ENCODE peak calls at places on chromosome 3, in five cellular contexts. H is K562, A is endothelial cell of umbilical vein, F is lower leg skin, O is breast epithelium. G is an unnamed sample.

GRCh38 chr3:54967586-54968244 is 39.9 kb upstream of the LRTM1 start:
- DNase-seq in H (no peak), A (no peak), F (no peak), O (no peak), G (no peak)

GRCh38 chr3:151263126-151263525 is 15.2 kb downstream of the P2RY14 start:
- DNase-seq in H (no peak), A (no peak), F (no peak), O (no peak), G (no peak)

GRCh38 chr3:141060287-141060686 is 9.1 kb downstream of the SPSB4 start:
- DNase-seq in H (no peak), A (no peak), F (no peak), O (no peak), G (no peak)

GRCh38 chr3:171494457-171495109 is 34.4 kb upstream of the TNIK start:
- DNase-seq in H (no peak), A (no peak), F (no peak), O (no peak), G (no peak)

GRCh38 chr3:126952261-126952982 is 30.5 kb upstream of the PLXNA1 start:
- DNase-seq in H (no peak), A (no peak), F (peak), O (no peak), G (no peak)

GRCh38 chr3:137767146-137768020 is 3.3 kb downstream of the SOX14 start:
- DNase-seq in H (no peak), A (no peak), F (no peak), O (no peak), G (no peak)

GRCh38 chr3:142597898-142598297 is 1.7 kb downstream of the PLS1 start:
- DNase-seq in H (no peak), A (no peak), F (no peak), O (no peak), G (no peak)

GRCh38 chr3:32420138-32420981 is 28.7 kb downstream of the CMTM7 start:
- DNase-seq in H (no peak), A (peak), F (peak), O (peak), G (no peak)

GRCh38 chr3:188905991-188906635 is 265.7 kb upstream of the TPRG1 start:
- DNase-seq in H (no peak), A (no peak), F (no peak), O (no peak), G (no peak)

GRCh38 chr3:851098-851790 is 241.6 kb upstream of the CNTN6 start:
- DNase-seq in H (no peak), A (no peak), F (no peak), O (no peak), G (no peak)

GRCh38 chr3:16697437-16698258 is 92.4 kb upstream of the DAZL start:
- DNase-seq in H (no peak), A (no peak), F (no peak), O (no peak), G (no peak)

GRCh38 chr3:114455432-114455831 is 161.6 kb downstream of the TIGIT start:
- DNase-seq in H (no peak), A (no peak), F (no peak), O (no peak), G (no peak)

GRCh38 chr3:187015903-187016638 is 85.7 kb downstream of the ST6GAL1 start:
- DNase-seq in H (no peak), A (peak), F (no peak), O (no peak), G (no peak)

GRCh38 chr3:43754316-43754715 is 63.6 kb downstream of the ABHD5 start:
- DNase-seq in H (no peak), A (no peak), F (no peak), O (no peak), G (no peak)

GRCh38 chr3:122793568-122794416 is at the start of gene HSPBAP1:
- DNase-seq in H (peak), A (peak), F (peak), O (peak), G (peak)

GRCh38 chr3:177725165-177725564 is 527.9 kb upstream of the TBL1XR1 start:
- DNase-seq in H (no peak), A (no peak), F (no peak), O (no peak), G (no peak)

GRCh38 chr3:124850212-124850611 is 37.0 kb downstream of the ITGB5 start:
- DNase-seq in H (no peak), A (no peak), F (no peak), O (no peak), G (no peak)

GRCh38 chr3:147195896-147196295 is 210.4 kb downstream of the ZIC4 start:
- DNase-seq in H (no peak), A (no peak), F (no peak), O (no peak), G (no peak)

GRCh38 chr3:101725890-101726275 is 1.5 kb downstream of the CEP97 start:
- DNase-seq in H (no peak), A (no peak), F (no peak), O (no peak), G (no peak)

GRCh38 chr3:185175370-185175987 is 22.6 kb upstream of the C3orf70 start:
- DNase-seq in H (peak), A (no peak), F (no peak), O (no peak), G (peak)

GRCh38 chr3:42664443-42664814 is 10.9 kb downstream of the ZBTB47 start:
- DNase-seq in H (no peak), A (no peak), F (no peak), O (no peak), G (peak)

GRCh38 chr3:46866720-46867549 is 3.7 kb upstream of the MYL3 start:
- DNase-seq in H (peak), A (peak), F (peak), O (peak), G (peak)

GRCh38 chr3:42632146-42632545 is 21.4 kb upstream of the ZBTB47 start:
- DNase-seq in H (no peak), A (no peak), F (no peak), O (no peak), G (no peak)

GRCh38 chr3:38834110-38834509 is 18.1 kb upstream of the SCN10A start:
- DNase-seq in H (peak), A (peak), F (peak), O (no peak), G (peak)

GRCh38 chr3:98325055-98325454 is 28.6 kb upstream of the OR5K4 start:
- DNase-seq in H (no peak), A (no peak), F (no peak), O (no peak), G (no peak)

GRCh38 chr3:178159691-178160090 is 376.5 kb upstream of the KCNMB2 start:
- DNase-seq in H (no peak), A (peak), F (no peak), O (no peak), G (no peak)

GRCh38 chr3:197468167-197468566 is 87.6 kb downstream of the BDH1 start:
- DNase-seq in H (no peak), A (no peak), F (no peak), O (no peak), G (no peak)

GRCh38 chr3:133413166-133414020 is 13.5 kb downstream of the BFSP2 start:
- DNase-seq in H (no peak), A (no peak), F (no peak), O (no peak), G (no peak)

GRCh38 chr3:39541917-39542329 is 74.4 kb downstream of the MOBP start:
- DNase-seq in H (peak), A (peak), F (no peak), O (no peak), G (peak)

GRCh38 chr3:60954049-60954448 is 297.2 kb downstream of the FHIT start:
- DNase-seq in H (no peak), A (peak), F (no peak), O (no peak), G (no peak)

GRCh38 chr3:187183210-187183862 is 13.9 kb upstream of the RTP1 start:
- DNase-seq in H (no peak), A (no peak), F (no peak), O (no peak), G (no peak)

GRCh38 chr3:64073362-64073761 is 50.1 kb upstream of the PSMD6 start:
- DNase-seq in H (no peak), A (no peak), F (no peak), O (no peak), G (no peak)

GRCh38 chr3:171354049-171354705 is 106.0 kb downstream of the TNIK start:
- DNase-seq in H (no peak), A (no peak), F (no peak), O (no peak), G (no peak)

GRCh38 chr3:64766463-64766862 is 78.7 kb upstream of the ADAMTS9 start:
- DNase-seq in H (no peak), A (peak), F (no peak), O (no peak), G (no peak)

GRCh38 chr3:123800352-123800682 is 83.8 kb downstream of the MYLK start:
- DNase-seq in H (no peak), A (no peak), F (peak), O (no peak), G (no peak)

GRCh38 chr3:185552358-185552877 is at the start of gene LIPH:
- DNase-seq in H (peak), A (no peak), F (peak), O (no peak), G (no peak)

GRCh38 chr3:54691230-54691900 is 236.5 kb downstream of the LRTM1 start:
- DNase-seq in H (no peak), A (no peak), F (no peak), O (no peak), G (no peak)

GRCh38 chr3:9600597-9600996 is 47.0 kb upstream of the LHFPL4 start:
- DNase-seq in H (no peak), A (no peak), F (peak), O (no peak), G (peak)

GRCh38 chr3:179432021-179432420 is 19.2 kb downstream of the GNB4 start:
- DNase-seq in H (no peak), A (no peak), F (no peak), O (no peak), G (no peak)

GRCh38 chr3:24100694-24101402 is 155.8 kb downstream of the NR1D2 start:
- DNase-seq in H (no peak), A (no peak), F (no peak), O (no peak), G (no peak)
- TF ChIP-seq POLR2A in H (no peak), A (no peak), F (no peak), O (no peak), G (no peak)

DNA sequence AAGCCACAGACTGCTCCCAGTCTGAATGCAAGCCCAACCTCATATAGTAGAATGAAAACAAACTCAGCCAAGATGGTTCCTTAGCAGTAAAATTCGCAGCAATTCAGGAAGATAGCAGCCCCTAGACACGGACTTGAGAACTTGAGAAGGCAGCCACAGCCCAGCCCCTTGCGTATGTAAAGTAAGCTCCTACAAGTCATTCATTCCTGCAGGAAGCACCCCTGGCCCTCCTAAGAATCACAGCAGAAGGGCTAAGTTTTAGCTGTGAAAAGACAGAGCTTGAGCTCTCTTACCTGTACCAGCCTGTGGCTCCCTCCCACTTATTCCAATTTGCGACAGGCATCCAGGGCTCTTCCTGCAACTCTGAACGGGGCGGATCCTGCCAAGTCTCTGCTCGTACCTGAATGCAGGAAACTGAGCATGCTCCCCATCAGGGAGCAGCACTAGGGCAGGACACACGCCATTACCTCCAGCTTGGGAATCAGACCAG is 136.4 kb downstream of the MAGI1 start:
- DNase-seq in H (no peak), A (no peak), F (peak), O (peak), G (no peak)
- TF ChIP-seq POLR2A in H (no peak), A (no peak), F (no peak), O (no peak), G (no peak)

DNA sequence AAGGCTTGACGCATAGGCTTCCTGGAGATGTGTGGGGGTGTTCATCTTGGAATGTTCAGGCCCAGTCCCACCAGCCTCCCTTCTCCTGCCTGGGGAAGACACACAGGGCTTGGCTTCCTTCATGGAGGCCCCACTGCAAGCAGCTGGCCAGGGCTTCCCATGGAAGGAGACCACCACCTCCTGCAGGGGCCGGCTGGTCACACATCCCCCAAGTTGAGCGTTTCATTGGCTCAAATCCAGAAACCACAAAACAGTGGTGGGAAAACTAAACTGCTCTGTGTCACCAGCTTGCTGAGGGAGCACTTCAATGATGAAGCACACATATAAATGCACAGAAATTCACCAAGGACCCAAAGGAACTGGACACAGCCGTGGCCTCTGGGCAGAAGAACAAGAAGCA is 8.3 kb downstream of the IQSEC1 start:
- DNase-seq in H (no peak), A (no peak), F (no peak), O (no peak), G (no peak)
- TF ChIP-seq POLR2A in H (no peak), A (no peak), F (no peak), O (no peak), G (no peak)

DNA sequence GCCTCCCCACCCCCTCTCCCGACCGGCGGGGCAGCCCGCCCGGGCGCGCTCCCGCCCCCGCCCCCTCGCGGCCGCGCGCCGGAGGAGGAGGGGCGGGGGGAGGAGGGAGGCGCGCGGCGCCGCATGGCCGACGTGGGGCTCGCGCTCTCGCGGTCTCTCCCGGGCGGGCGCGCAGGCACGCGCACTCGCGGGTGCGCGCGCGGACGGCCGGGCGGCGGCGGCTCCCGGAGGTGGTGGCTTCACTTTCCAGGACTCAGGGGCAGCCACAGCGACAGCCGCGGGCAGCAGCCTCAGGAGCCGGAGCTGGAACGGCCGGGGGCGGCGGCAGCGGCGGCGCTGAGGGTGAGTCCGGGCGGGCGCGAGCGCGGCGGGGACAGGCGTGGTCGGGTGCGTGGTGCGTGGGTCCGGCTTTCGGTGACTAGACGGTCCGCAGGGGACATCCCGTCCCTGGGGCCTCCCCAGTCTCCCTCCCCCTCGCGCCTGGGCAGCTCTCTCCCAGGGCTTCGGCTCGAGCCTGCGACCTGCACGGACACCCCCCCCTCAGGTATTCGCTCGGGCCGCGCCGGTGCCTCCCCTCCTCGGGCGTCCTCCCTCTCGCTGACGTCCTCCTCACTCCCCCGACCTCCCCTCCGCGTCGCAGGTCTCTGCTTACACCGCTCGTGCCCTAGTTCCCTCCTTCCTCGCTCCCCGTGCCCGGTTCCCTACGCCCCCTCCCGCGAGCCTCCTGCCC is at the start of gene UBE2E2:
- DNase-seq in H (peak), A (peak), F (peak), O (peak), G (peak)
- TF ChIP-seq POLR2A in H (no peak), A (no peak), F (no peak), O (no peak), G (peak)

GRCh38 chr3:30428251-30428650 is 178.2 kb upstream of the TGFBR2 start:
- DNase-seq in H (no peak), A (no peak), F (no peak), O (no peak), G (no peak)
- TF ChIP-seq POLR2A in H (no peak), A (no peak), F (no peak), O (no peak), G (no peak)

GRCh38 chr3:149432149-149432548 is 42.3 kb upstream of the TM4SF4 start:
- DNase-seq in H (no peak), A (no peak), F (no peak), O (no peak), G (no peak)
- TF ChIP-seq POLR2A in H (no peak), A (no peak), F (no peak), O (no peak), G (no peak)

DNA sequence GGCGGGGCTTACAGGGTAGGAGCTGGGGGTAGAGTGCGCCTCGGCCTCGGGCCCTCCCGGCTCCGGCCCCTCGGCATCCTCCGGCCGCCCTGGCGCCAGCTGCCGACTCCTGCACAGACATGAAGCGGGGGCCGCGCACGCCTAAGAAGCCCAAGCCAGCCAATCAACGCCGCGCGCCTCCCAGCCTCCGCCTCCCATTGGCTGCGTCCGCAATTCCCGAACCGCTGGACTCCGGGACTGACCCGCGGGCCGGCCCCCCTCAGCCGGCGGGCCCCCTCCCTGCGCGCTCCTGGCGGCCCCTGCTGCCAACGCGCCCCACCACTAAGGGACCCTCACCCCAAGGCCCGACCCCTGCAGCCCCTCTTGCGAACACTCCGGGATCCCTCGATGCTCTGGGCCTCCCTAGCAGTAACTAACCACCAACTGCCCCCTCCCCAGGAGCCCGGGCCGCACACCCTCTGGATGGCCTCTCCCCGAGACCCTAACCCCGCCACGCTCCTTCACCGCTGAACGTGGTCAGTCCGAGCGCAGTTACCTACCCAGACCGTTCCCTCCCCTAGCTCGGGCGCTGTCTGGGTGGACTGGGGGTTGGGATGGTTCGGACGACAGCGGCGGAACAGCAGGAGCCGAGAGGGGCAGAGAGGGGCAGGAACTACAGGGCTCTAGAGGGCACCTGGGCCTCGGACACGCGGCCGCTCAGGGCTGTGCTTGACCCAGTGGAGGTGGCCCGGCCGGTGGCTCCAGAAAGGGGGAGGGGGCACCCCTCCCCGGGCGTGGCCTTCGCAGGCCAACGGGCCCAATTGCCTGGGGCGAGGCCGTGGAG is 5.0 kb downstream of the GATA2 start:
- DNase-seq in H (peak), A (peak), F (peak), O (peak), G (peak)
- TF ChIP-seq POLR2A in H (peak), A (peak), F (no peak), O (no peak), G (peak)